ENCODE peak calls at places on chromosome 3, in ten cellular contexts. F is upper lobe of left lung, X is BE2C, O is AG09309, J is uterus, G is H9, P is spleen, M is lung, Q is pancreas, T is GM06990. U is an unnamed sample.

GRCh38 chr3:46668116-46668515 is 25.4 kb downstream of the ALS2CL start:
- DNase-seq in Q (no peak), T (no peak), O (no peak), J (no peak), G (peak; percentile 22), X (peak; percentile 2), P (peak; percentile 51), M (no peak), F (no peak), U (peak; percentile 15)

GRCh38 chr3:145735631-145736030 is 425.4 kb downstream of the PLOD2 start:
- DNase-seq in P (no peak), M (no peak), T (no peak), F (no peak), Q (no peak), X (no peak), J (no peak), O (no peak), G (no peak), U (no peak)

GRCh38 chr3:111785034-111785433 is 74.0 kb upstream of the PHLDB2 start:
- DNase-seq in O (no peak), F (no peak), X (no peak), P (no peak), T (no peak), Q (no peak), G (no peak), M (no peak), J (no peak), U (no peak)

GRCh38 chr3:58237940-58238681 is 519 bp downstream of the ABHD6 start:
- DNase-seq in O (no peak), G (peak; percentile 47), J (peak; percentile 63), T (peak; percentile 62), M (peak; percentile 63), Q (peak; percentile 57), X (peak; percentile 35), F (peak; percentile 90), P (peak; percentile 90), U (peak; percentile 69)

GRCh38 chr3:188389711-188390346 is 235.9 kb downstream of the LPP start:
- DNase-seq in F (no peak), X (no peak), G (no peak), O (no peak), M (no peak), J (no peak), Q (no peak), P (peak; percentile 81), T (peak; percentile 41), U (no peak)

GRCh38 chr3:29331035-29331434 is 50.2 kb downstream of the RBMS3 start:
- DNase-seq in X (no peak), P (no peak), J (no peak), O (no peak), F (no peak), Q (no peak), G (no peak), M (no peak), T (no peak), U (no peak)

GRCh38 chr3:171371354-171371753 is 88.9 kb downstream of the TNIK start:
- DNase-seq in J (no peak), Q (no peak), M (no peak), O (no peak), G (no peak), P (no peak), X (no peak), T (no peak), F (no peak), U (no peak)

GRCh38 chr3:193313448-193313958 is 65.0 kb downstream of the ATP13A5 start:
- DNase-seq in P (no peak), M (no peak), T (no peak), Q (no peak), J (no peak), G (no peak), O (no peak), X (no peak), F (no peak), U (no peak)

GRCh38 chr3:141049681-141050080 is 1.5 kb upstream of the SPSB4 start:
- DNase-seq in X (peak; percentile 71), P (no peak), F (no peak), O (no peak), J (no peak), T (no peak), M (peak; percentile 7), G (no peak), Q (no peak), U (no peak)

GRCh38 chr3:172692751-172693310 is 18.0 kb downstream of the NCEH1 start:
- DNase-seq in X (no peak), O (no peak), G (no peak), T (no peak), J (no peak), Q (no peak), P (no peak), M (no peak), F (no peak), U (no peak)

GRCh38 chr3:168546707-168547106 is 451.0 kb upstream of the GOLIM4 start:
- DNase-seq in M (no peak), O (no peak), J (no peak), T (no peak), F (no peak), X (no peak), G (no peak), P (peak; percentile 19), Q (no peak), U (no peak)

GRCh38 chr3:71251156-71251775 is 332.3 kb downstream of the FOXP1 start:
- DNase-seq in J (no peak), Q (no peak), P (no peak), M (no peak), X (no peak), O (peak; percentile 65), T (no peak), F (no peak), G (no peak), U (no peak)

GRCh38 chr3:7280318-7280717 is 419.4 kb downstream of the GRM7 start:
- DNase-seq in P (no peak), J (no peak), M (no peak), O (no peak), G (no peak), Q (no peak), X (no peak), F (no peak), T (no peak), U (no peak)

GRCh38 chr3:194661946-194662345 is 10.0 kb downstream of the LSG1 start:
- DNase-seq in O (no peak), X (no peak), P (no peak), J (no peak), Q (no peak), T (no peak), F (no peak), M (no peak), G (no peak), U (no peak)

GRCh38 chr3:86794336-86795065 is 196.4 kb downstream of the VGLL3 start:
- DNase-seq in M (no peak), X (no peak), J (no peak), O (no peak), P (no peak), F (no peak), T (no peak), Q (no peak), G (no peak), U (no peak)

GRCh38 chr3:197327701-197328100 is 29.3 kb upstream of the DLG1 start:
- DNase-seq in G (no peak), Q (no peak), X (no peak), T (no peak), M (no peak), P (no peak), J (no peak), O (no peak), F (no peak), U (no peak)

GRCh38 chr3:124281453-124282316 is 289.8 kb upstream of the ROPN1 start:
- DNase-seq in P (no peak), F (no peak), J (no peak), M (no peak), X (peak; percentile 49), T (no peak), G (no peak), O (no peak), Q (no peak), U (no peak)

GRCh38 chr3:177069514-177070329 is 127.6 kb downstream of the TBL1XR1 start:
- DNase-seq in Q (no peak), P (no peak), G (no peak), J (no peak), X (no peak), O (peak; percentile 32), F (no peak), M (no peak), T (no peak), U (no peak)

GRCh38 chr3:69941037-69941436 is 58.5 kb upstream of the SAMMSON start:
- DNase-seq in O (no peak), T (no peak), M (no peak), G (no peak), J (no peak), X (no peak), Q (no peak), P (no peak), F (no peak), U (no peak)

DNA sequence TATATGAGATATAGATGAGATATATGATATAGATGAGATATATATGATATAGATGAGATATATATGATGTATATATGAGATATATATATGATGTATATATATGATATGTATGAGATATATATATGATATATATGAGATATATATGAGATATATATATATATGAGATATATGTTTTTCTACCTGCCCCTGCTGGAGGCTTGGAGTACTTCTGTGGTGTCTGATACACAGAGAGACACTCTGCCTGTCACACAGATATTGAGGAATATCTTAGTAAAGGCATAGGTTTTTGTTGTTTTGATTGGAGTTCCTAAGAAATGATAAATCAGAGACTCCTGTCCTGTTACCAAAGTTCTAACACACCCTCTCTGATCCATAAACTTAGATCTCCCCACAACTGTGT is 43.0 kb downstream of the TMEM41A start:
- DNase-seq in Q (no peak), J (no peak), T (no peak), G (no peak), P (no peak), F (no peak), M (no peak), O (no peak), X (no peak), U (no peak)
- TF ChIP-seq CTCF in Q (no peak), J (no peak), T (no peak), G (peak; percentile 30), P (no peak), F (no peak), M (no peak), O (no peak), X (peak; percentile 18), U (no peak)

GRCh38 chr3:52438579-52439425 is 6.1 kb downstream of the SEMA3G start:
- DNase-seq in J (no peak), F (no peak), T (no peak), G (no peak), X (no peak), O (no peak), P (peak; percentile 28), M (no peak), Q (no peak), U (peak; percentile 0)
- TF ChIP-seq CTCF in J (no peak), F (no peak), T (no peak), G (no peak), X (no peak), O (no peak), P (no peak), M (no peak), Q (no peak), U (no peak)

GRCh38 chr3:100796556-100796955 is 87.3 kb downstream of the TFG start:
- DNase-seq in X (no peak), T (no peak), F (no peak), O (no peak), P (no peak), G (no peak), J (no peak), M (no peak), Q (no peak), U (no peak)
- TF ChIP-seq CTCF in X (peak; percentile 34), T (peak; percentile 37), F (no peak), O (peak; percentile 41), P (no peak), G (peak; percentile 56), J (no peak), M (no peak), Q (no peak), U (peak; percentile 21)

GRCh38 chr3:116614795-116615362 is 94.7 kb upstream of the TUSC7 start:
- DNase-seq in T (no peak), Q (no peak), P (no peak), F (no peak), X (no peak), M (no peak), J (no peak), G (no peak), O (no peak), U (no peak)
- TF ChIP-seq CTCF in T (peak; percentile 36), Q (no peak), P (no peak), F (peak; percentile 14), X (peak; percentile 55), M (no peak), J (no peak), G (peak; percentile 70), O (no peak), U (peak; percentile 58)

U was measured in dorsolateral prefrontal cortex.